ENCODE peak calls at places on chromosomes 2 and 18, in eight cellular contexts. V, D, J, W, Q, S, L and Z are unnamed samples.

GRCh38 chr2:222538535-222538934 is 114.2 kb downstream of the SGPP2 start:
- DNase-seq in W (no peak), L (no peak), J (no peak), Q (no peak), D (no peak), S (no peak), V (no peak), Z (no peak)

GRCh38 chr2:85668009-85668856 is at the start of gene SFTPB:
- DNase-seq in S (peak; percentile 8), D (no peak), J (no peak), L (no peak), W (peak; percentile 44), Q (no peak), V (peak; percentile 90), Z (no peak)

GRCh38 chr2:218077464-218078216 is 8.6 kb downstream of the RUFY4 start:
- DNase-seq in L (no peak), S (no peak), W (no peak), V (no peak), Q (no peak), D (no peak), J (no peak), Z (no peak)

GRCh38 chr2:102070058-102070642 is 72.4 kb upstream of the IL1R1 start:
- DNase-seq in W (peak; percentile 80), V (peak; percentile 82), J (peak; percentile 60), S (peak; percentile 97), D (peak; percentile 70), Q (peak; percentile 93), L (peak; percentile 84), Z (peak; percentile 94)

GRCh38 chr2:1748176-1748740 is 3.9 kb upstream of the PXDN start:
- DNase-seq in W (no peak), V (no peak), S (no peak), J (no peak), Q (no peak), L (no peak), D (peak; percentile 6), Z (no peak)

GRCh38 chr2:41990688-41991087 is 57.1 kb upstream of the PKDCC start:
- DNase-seq in J (no peak), D (no peak), S (no peak), W (peak; percentile 75), V (no peak), L (no peak), Q (no peak), Z (no peak)

GRCh38 chr2:109466674-109467575 is 146.8 kb downstream of the SEPTIN10 start:
- DNase-seq in S (peak; percentile 41), Q (no peak), W (peak; percentile 62), L (peak; percentile 19), D (no peak), J (no peak), V (no peak), Z (peak; percentile 66)

GRCh38 chr2:217667545-217667944 is 335.2 kb downstream of the TNS1 start:
- DNase-seq in W (no peak), S (peak; percentile 42), J (no peak), V (no peak), D (no peak), Q (peak; percentile 49), L (peak; percentile 66), Z (peak; percentile 74)

GRCh38 chr2:126614529-126615279 is 41.3 kb upstream of the GYPC start:
- DNase-seq in D (no peak), Q (no peak), V (no peak), J (no peak), S (no peak), W (peak; percentile 25), L (no peak), Z (no peak)

GRCh38 chr2:142218471-142218870 is 87.7 kb upstream of the LRP1B start:
- DNase-seq in Q (no peak), L (no peak), J (no peak), W (peak; percentile 1), D (no peak), V (no peak), S (no peak), Z (no peak)

GRCh38 chr18:8997634-8998033 is 104.9 kb upstream of the NDUFV2 start:
- DNase-seq in S (no peak), D (no peak), Q (no peak), V (no peak), L (no peak), W (no peak), J (no peak), Z (no peak)

GRCh38 chr2:70442301-70443077 is 111.1 kb downstream of the TGFA start:
- DNase-seq in V (no peak), S (no peak), L (no peak), Q (no peak), W (no peak), J (no peak), D (no peak), Z (no peak)

DNA sequence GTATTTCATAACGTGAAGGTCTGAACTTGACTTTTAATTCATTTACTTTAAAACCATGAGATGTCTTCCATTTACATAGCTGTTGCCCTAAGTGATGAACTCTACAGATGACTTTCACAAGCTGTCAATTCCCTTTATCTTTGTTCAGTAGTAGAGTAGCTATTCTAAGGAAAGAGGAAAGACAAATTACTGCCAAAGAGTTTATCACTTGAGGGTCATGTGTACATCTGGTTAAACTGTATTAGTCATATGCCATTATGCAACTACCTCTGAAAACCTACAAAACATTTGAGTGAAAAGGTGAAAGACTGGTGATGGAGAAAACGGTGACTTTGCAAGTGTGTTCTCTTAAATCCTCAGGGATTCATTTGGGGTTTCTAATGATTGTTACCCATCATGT is 763.9 kb downstream of the TMEM182 start:
- DNase-seq in V (no peak), W (no peak), Q (no peak), J (no peak), S (no peak), D (no peak), L (no peak), Z (no peak)
- H3K9me3 ChIP-seq in V (peaks cover 10% of the 10 kb centered on the region), W (peaks cover 12% of the 10 kb centered on the region), Q (no peaks in the 10 kb centered on the region), J (no peaks in the 10 kb centered on the region), S (no peaks in the 10 kb centered on the region), D (no peaks in the 10 kb centered on the region), L (no peaks in the 10 kb centered on the region), Z (no peaks in the 10 kb centered on the region)

GRCh38 chr2:44954306-44954901 is 12.9 kb downstream of the SIX3 start:
- DNase-seq in V (no peak), Q (no peak), L (no peak), S (no peak), D (no peak), W (no peak), J (no peak), Z (no peak)

GRCh38 chr2:44956841-44957240 is 15.3 kb downstream of the SIX3 start:
- DNase-seq in S (no peak), D (no peak), V (no peak), L (no peak), W (no peak), J (no peak), Q (no peak), Z (no peak)

GRCh38 chr2:44955593-44956449 is 14.3 kb downstream of the SIX3 start:
- DNase-seq in S (peak; percentile 43), L (peak; percentile 60), Q (peak; percentile 61), W (peak; percentile 56), J (peak; percentile 87), V (peak; percentile 94), D (peak; percentile 71), Z (no peak)

GRCh38 chr2:44953686-44953976 is 12.1 kb downstream of the SIX3 start:
- DNase-seq in S (no peak), J (no peak), W (no peak), D (no peak), V (no peak), L (no peak), Q (no peak), Z (no peak)

DNA sequence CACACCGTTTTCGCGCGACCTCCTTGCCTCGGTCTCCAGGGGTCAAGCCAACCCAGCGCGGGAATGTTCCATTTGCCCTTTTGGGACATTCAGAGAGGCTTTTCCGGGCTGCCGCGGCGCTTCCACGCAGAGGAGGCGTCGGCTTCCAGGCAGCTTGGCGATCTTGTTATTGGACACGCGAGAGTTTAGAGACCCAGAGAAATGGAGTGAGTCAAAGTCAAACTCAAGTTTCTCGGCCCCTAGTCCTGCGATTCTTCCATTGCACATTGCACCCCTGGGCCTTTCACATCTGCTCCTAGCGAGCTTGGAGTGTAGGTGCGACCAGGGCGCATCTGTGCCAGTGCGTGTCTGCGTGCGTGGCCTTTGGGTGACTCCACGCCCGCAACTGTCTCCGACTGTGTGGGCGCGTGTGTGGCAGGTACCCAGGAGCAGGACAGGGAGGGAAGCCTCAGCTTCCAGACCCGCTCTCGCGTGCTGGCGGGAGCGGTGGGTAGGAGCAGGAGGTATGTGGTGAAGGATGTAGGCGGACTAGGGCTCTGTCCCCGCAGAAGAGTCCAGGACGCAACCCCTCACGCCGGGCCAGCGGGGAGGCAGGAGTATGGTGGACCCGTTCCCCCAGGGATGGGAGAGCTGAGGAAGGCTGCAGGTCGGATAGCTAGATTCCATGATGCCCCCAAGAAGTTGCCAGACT is 13.5 kb downstream of the SIX3 start:
- DNase-seq in J (no peak), L (no peak), Q (no peak), D (no peak), S (no peak), V (no peak), W (no peak), Z (no peak)
- H3K4me3 ChIP-seq in J (no peak overlapping the region), L (peak overlapping the region; percentile 34), Q (peak overlapping the region; percentile 43), D (no peak overlapping the region), S (peak overlapping the region; percentile 44), V (no peak overlapping the region), W (no peak overlapping the region), Z (peak overlapping the region; percentile 60)

GRCh38 chr2:88185480-88185879 is 15.3 kb downstream of the THNSL2 start:
- DNase-seq in L (no peak), S (no peak), W (no peak), D (no peak), Q (no peak), J (no peak), V (no peak), Z (no peak)

GRCh38 chr2:88190808-88191721 is 20.9 kb downstream of the THNSL2 start:
- DNase-seq in Q (no peak), V (no peak), J (peak; percentile 63), S (no peak), L (no peak), W (peak; percentile 23), D (peak; percentile 31), Z (no peak)

GRCh38 chr2:88188741-88189140 is 18.6 kb downstream of the THNSL2 start:
- DNase-seq in S (no peak), D (no peak), V (no peak), J (no peak), L (no peak), W (no peak), Q (no peak), Z (no peak)

GRCh38 chr2:88187038-88187676 is 17.0 kb downstream of the THNSL2 start:
- DNase-seq in S (peak; percentile 75), D (peak; percentile 80), L (peak; percentile 33), Q (peak; percentile 47), W (peak; percentile 21), V (no peak), J (peak; percentile 90), Z (no peak)

GRCh38 chr2:88187927-88188326 is 17.8 kb downstream of the THNSL2 start:
- DNase-seq in Q (no peak), L (no peak), V (no peak), J (no peak), W (no peak), S (no peak), D (no peak), Z (no peak)
- TF ChIP-seq CTCF in Q (no peak), L (no peak), V (no peak), J (peak; percentile 17), W (peak; percentile 7), S (no peak), D (no peak), Z (no peak)

DNA sequence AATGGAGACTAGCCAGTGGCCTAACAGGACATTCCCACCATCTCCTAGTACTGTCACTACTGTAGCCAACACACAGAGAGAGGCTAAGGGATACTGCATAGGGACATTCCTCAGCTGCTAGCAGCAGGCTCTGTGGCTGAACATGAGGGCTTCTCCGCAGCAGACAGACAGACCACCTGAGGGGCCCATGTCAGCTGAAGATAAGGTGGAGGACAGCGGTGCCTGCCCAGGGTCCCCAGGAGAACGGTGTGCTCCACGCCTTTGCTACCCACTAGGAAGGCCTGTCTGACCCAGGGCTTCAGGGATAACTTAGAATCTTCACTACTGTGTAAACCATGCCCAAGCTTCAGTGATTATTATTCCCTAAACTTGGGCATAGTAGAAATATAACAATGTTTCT is 24.8 kb upstream of the FAHD2A start:
- DNase-seq in S (no peak), Q (no peak), L (no peak), J (no peak), W (no peak), V (no peak), D (no peak), Z (no peak)
- H3K9me3 ChIP-seq in S (no peaks in the 10 kb centered on the region), Q (no peaks in the 10 kb centered on the region), L (no peaks in the 10 kb centered on the region), J (no peaks in the 10 kb centered on the region), W (no peaks in the 10 kb centered on the region), V (no peaks in the 10 kb centered on the region), D (no peaks in the 10 kb centered on the region), Z (no peaks in the 10 kb centered on the region)